ENCODE peak calls at places on chromosome 10, in five cellular contexts. I is fibroblast of lung, O is GM23338, S is HCT116, Q is GM23248. C is an unnamed sample.
A peak's percentile ranks its signal among the peaks of the same experiment; 100 is the strongest.

GRCh38 chr10:79941585-79942210 is 7.2 kb downstream of the SFTPD start:
- DNase-seq in I (no peak), O (no peak), S (no peak), Q (no peak), C (no peak)

GRCh38 chr10:102009801-102010425 is 46.1 kb downstream of the ARMH3 start:
- DNase-seq in I (peak; percentile 90), O (peak; percentile 91), S (peak; percentile 88), Q (peak; percentile 95), C (peak; percentile 81)

GRCh38 chr10:123549761-123550454 is 116.2 kb upstream of the GPR26 start:
- DNase-seq in I (no peak), O (no peak), S (no peak), Q (no peak), C (no peak)

GRCh38 chr10:88553116-88553752 is 29.9 kb downstream of the RNLS start:
- DNase-seq in I (peak; percentile 73), O (peak; percentile 63), S (peak; percentile 54), Q (peak; percentile 89), C (peak; percentile 61)

GRCh38 chr10:103696411-103697145 is 158.8 kb downstream of the SH3PXD2A start:
- DNase-seq in I (peak; percentile 97), O (peak; percentile 82), S (peak; percentile 83), Q (peak; percentile 98), C (peak; percentile 72)

GRCh38 chr10:86400705-86401587 is 34.4 kb upstream of the GRID1 start:
- DNase-seq in I (peak; percentile 39), O (peak; percentile 47), S (peak; percentile 8), Q (peak; percentile 72), C (peak; percentile 69)

GRCh38 chr10:6543431-6544005 is 36.6 kb downstream of the PRKCQ start:
- DNase-seq in I (no peak), O (no peak), S (no peak), Q (no peak), C (no peak)

GRCh38 chr10:76399216-76399615 is 967.8 kb downstream of the LRMDA start:
- DNase-seq in I (peak; percentile 51), O (no peak), S (no peak), Q (peak; percentile 5), C (no peak)

GRCh38 chr10:128506423-128506822 is 380.2 kb upstream of the MKI67 start:
- DNase-seq in I (no peak), O (no peak), S (no peak), Q (no peak), C (no peak)

GRCh38 chr10:128512767-128513166 is 386.5 kb upstream of the MKI67 start:
- DNase-seq in I (no peak), O (no peak), S (no peak), Q (no peak), C (no peak)

GRCh38 chr10:128516180-128516579 is 390.0 kb upstream of the MKI67 start:
- DNase-seq in I (no peak), O (no peak), S (no peak), Q (no peak), C (no peak)

GRCh38 chr10:128505346-128505745 is 379.1 kb upstream of the MKI67 start:
- DNase-seq in I (no peak), O (no peak), S (no peak), Q (no peak), C (peak; percentile 67)

GRCh38 chr10:128511284-128511683 is 385.1 kb upstream of the MKI67 start:
- DNase-seq in I (no peak), O (no peak), S (no peak), Q (no peak), C (no peak)
- H2AFZ ChIP-seq in I (no peak overlapping the region), O (no peak overlapping the region), S (no peak overlapping the region), Q (no peak overlapping the region), C (no peak overlapping the region)

GRCh38 chr10:4763513-4763912 is 62.5 kb upstream of the AKR1E2 start:
- DNase-seq in I (no peak), O (no peak), S (no peak), Q (peak; percentile 15), C (no peak)
- H2AFZ ChIP-seq in I (no peak overlapping the region), O (no peak overlapping the region), S (peak overlapping the region; percentile 2), Q (peak overlapping the region; percentile 4), C (no peak overlapping the region)

DNA sequence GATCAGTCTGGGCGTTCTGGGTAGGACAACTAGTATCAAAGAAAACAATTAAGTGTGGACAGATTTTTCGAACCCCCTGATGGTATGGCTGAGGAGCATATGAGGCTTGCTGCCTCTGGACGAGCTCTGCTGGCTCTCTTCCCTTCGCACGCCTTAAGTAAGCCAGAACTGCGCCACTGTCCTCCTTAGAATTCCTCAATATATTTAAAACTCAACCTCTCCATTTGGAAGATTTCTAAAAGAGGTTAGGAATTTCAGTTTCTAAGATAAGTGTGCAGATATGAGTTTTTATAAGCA is 9.3 kb upstream of the EDRF1 start:
- DNase-seq in I (no peak), O (no peak), S (no peak), Q (no peak), C (no peak)
- H2AFZ ChIP-seq in I (peak overlapping the region; percentile 38), O (no peak overlapping the region), S (no peak overlapping the region), Q (no peak overlapping the region), C (no peak overlapping the region)

DNA sequence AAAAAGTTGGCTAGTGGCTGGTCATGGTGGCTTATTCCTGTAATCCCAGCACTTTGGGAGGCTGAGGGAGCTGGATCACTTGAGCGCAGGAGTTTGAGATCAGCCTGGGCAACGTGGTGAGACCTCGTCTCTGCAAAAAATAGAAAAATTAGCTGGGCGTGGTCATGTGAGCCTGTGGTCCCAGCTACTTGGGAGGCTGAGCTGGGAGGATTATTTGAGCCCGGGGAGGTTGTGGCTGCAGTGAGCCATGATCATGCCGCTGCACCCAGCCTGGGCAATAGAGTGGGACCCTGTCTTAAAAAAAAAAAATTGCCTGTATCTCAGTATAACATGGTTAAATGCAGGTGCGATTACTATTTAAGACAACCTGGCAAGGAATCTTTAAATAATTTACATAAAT is 61.0 kb downstream of the ADD3 start:
- DNase-seq in I (no peak), O (no peak), S (no peak), Q (no peak), C (no peak)
- H2AFZ ChIP-seq in I (no peak overlapping the region), O (no peak overlapping the region), S (no peak overlapping the region), Q (no peak overlapping the region), C (no peak overlapping the region)

DNA sequence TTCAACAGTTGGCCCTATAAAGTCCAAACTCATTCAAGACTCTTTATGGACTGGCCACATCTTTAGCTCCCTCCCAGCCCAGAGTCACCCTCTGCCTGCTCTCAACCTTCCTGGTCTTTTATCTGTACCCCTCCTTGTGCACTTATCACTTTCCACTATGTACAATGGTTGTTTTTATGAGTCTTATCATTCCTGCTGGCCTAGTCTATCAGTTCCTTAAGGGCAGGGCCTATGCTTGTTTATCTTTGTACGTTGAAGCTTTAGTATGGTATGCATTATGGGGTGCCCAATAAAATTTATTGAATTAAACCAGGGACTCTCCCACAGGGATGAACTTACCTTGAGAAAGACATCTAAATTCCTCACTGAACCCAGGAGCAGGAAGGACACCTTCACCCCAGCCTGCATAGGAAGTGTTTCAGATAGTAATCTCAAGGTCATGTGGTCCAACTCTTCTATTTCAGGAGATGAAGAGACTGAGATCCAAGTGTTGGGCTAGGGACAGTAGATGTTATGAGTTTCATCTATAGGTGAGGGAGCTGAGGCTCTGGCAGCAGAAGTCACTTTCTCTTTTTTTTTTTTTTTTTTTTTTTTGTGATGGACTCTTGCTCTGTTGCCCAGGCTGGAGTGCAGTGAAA is 13.3 kb upstream of the PDCD4 start:
- DNase-seq in I (no peak), O (no peak), S (no peak), Q (no peak), C (no peak)
- H2AFZ ChIP-seq in I (no peak overlapping the region), O (no peak overlapping the region), S (no peak overlapping the region), Q (no peak overlapping the region), C (peak overlapping the region; percentile 19)

DNA sequence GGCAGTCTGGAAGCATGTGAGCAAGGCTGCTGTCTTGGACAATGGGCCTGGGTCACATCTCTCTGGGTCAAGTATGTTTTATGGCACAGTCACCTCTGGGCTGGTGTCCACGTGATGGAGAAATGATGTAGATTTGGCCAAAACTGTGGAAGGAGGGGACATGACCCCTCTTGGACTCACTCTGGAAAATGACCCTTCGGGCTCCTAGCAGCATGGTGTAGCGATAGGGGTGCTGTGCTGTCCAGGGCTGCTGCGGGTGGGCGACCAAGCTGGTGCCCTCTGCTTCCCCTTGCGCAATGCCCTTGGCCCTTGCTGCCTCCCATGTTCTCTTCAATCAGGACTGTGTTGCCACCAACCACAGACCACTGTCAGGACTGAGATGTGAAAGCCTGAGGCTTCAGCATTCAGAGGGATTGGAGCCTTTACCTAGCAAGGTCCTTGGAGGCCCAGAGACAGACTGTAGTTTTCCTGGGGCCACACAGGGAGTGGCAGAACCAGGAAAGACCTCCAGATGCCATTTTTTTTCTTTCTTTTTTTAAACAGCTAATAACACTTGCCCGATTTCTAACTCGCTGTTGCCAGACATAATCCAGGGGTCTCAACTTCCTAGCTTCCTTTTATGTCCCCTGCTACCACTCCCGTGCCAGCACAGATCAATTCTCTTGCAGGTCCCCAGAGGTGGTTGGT is 6.1 kb downstream of the CYP26A1 start:
- DNase-seq in I (no peak), O (no peak), S (no peak), Q (no peak), C (no peak)
- H2AFZ ChIP-seq in I (peak overlapping the region; percentile 36), O (peak overlapping the region; percentile 33), S (peak overlapping the region; percentile 78), Q (peak overlapping the region; percentile 73), C (no peak overlapping the region)

GRCh38 chr10:129560355-129560754 is 93.3 kb downstream of the MGMT start:
- DNase-seq in I (no peak), O (no peak), S (no peak), Q (no peak), C (no peak)
- H2AFZ ChIP-seq in I (no peak overlapping the region), O (no peak overlapping the region), S (no peak overlapping the region), Q (no peak overlapping the region), C (no peak overlapping the region)